ENCODE peak calls at places on chromosomes 1 and 21, in eight cellular contexts. A is brain microvascular endothelial cell, D is GM12865, K is HL-60, L is lung, S is HCT116, E is mucosa of descending colon, T is IMR-90. M is an unnamed sample.

GRCh38 chr1:43548285-43549271 is 17.9 kb downstream of the PTPRF start:
- DNase-seq in T (no peak), D (no peak), S (no peak), K (no peak), L (no peak), A (no peak), E (no peak), M (peak)

GRCh38 chr1:41920658-41921057 is 1.9 kb upstream of the HIVEP3 start:
- DNase-seq in T (peak), L (no peak), K (no peak), E (no peak), A (peak), S (no peak), D (no peak), M (peak)

GRCh38 chr1:79497193-79497773 is 490.8 kb upstream of the ADGRL4 start:
- DNase-seq in S (peak), D (peak), E (no peak), T (peak), L (no peak), K (peak), A (peak), M (peak)

GRCh38 chr1:231626951-231627614 is 493 bp downstream of the DISC1 start:
- DNase-seq in A (peak), K (peak), S (no peak), D (peak), E (peak), L (peak), T (peak), M (peak)

GRCh38 chr1:206705744-206706297 is 21.1 kb downstream of the MAPKAPK2 start:
- DNase-seq in L (no peak), E (no peak), A (no peak), K (no peak), D (no peak), T (no peak), S (no peak), M (no peak)

GRCh38 chr1:85579619-85580018 is 942 bp upstream of the CCN1 start:
- DNase-seq in S (no peak), D (no peak), K (no peak), E (no peak), A (no peak), L (no peak), T (peak), M (no peak)

GRCh38 chr1:36865080-36865900 is 169.0 kb downstream of the GRIK3 start:
- DNase-seq in A (no peak), L (no peak), S (no peak), T (no peak), D (no peak), K (no peak), E (no peak), M (no peak)

GRCh38 chr21:21039624-21040023 is 41.4 kb downstream of the NCAM2 start:
- DNase-seq in T (no peak), S (no peak), E (no peak), L (no peak), A (no peak), D (no peak), K (no peak), M (no peak)

GRCh38 chr1:198848206-198848605 is 209.4 kb downstream of the PTPRC start:
- DNase-seq in D (no peak), L (no peak), S (no peak), K (no peak), E (no peak), A (no peak), T (peak), M (no peak)

GRCh38 chr1:233341117-233341516 is 13.6 kb downstream of the MAP3K21 start:
- DNase-seq in E (no peak), S (no peak), L (no peak), K (no peak), A (no peak), D (no peak), T (no peak), M (peak)

GRCh38 chr21:38930838-38931237 is 125.1 kb downstream of the ETS2 start:
- DNase-seq in K (peak), A (no peak), L (peak), T (peak), D (no peak), E (no peak), S (no peak), M (peak)

GRCh38 chr1:26361605-26362122 is 7.7 kb upstream of the CRYBG2 start:
- DNase-seq in A (no peak), K (no peak), D (no peak), E (no peak), S (no peak), T (no peak), L (no peak), M (no peak)

GRCh38 chr1:156523801-156524480 is 23.4 kb upstream of the MEF2D start:
- DNase-seq in T (no peak), A (no peak), L (no peak), D (no peak), K (no peak), E (no peak), S (no peak), M (no peak)

GRCh38 chr1:2300004-2300771 is 72.1 kb downstream of the SKI start:
- DNase-seq in A (no peak), L (no peak), T (no peak), K (no peak), S (no peak), D (peak), E (peak), M (no peak)
- H3K4me3 ChIP-seq in A (no peak), L (no peak), T (no peak), K (no peak), S (no peak), D (peak), E (no peak), M (no peak)

GRCh38 chr1:71587961-71588360 is 507.1 kb upstream of the ZRANB2 start:
- DNase-seq in K (no peak), D (peak), E (no peak), A (no peak), T (peak), S (no peak), L (no peak), M (peak)

GRCh38 chr1:71589005-71589404 is 508.2 kb upstream of the ZRANB2 start:
- DNase-seq in S (no peak), D (no peak), L (no peak), T (no peak), E (no peak), A (no peak), K (no peak), M (no peak)

GRCh38 chr1:71592646-71593274 is 511.9 kb upstream of the ZRANB2 start:
- DNase-seq in D (no peak), L (no peak), K (no peak), A (no peak), T (no peak), S (no peak), E (no peak), M (no peak)

DNA sequence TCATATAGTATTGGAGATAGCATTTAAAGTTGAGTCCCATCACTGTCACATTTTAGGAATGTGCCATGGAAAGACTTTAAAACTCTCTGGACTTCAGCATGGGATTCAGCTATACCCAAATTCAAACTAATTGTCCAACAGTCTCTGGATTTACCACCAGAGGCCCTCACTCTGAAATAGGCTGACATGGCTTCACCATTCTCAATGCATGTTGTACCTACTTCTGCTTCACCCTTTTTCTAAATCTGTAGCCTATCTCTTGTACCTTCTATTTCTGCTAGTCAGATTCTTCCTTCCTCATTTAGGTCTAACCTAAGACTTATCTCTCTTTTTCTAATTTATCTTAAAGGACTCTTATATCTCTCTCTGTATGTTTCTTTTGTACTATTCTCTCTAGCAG is 512.7 kb upstream of the ZRANB2 start:
- DNase-seq in E (no peak), T (peak), L (no peak), A (no peak), D (peak), K (no peak), S (no peak), M (no peak)
- TF ChIP-seq CTCF in E (no peak), T (no peak), L (no peak), A (peak), D (no peak), K (no peak), S (no peak), M (peak)

GRCh38 chr1:227447531-227447990 is 115.8 kb upstream of the ZNF678 start:
- DNase-seq in K (no peak), L (peak), T (no peak), A (peak), D (no peak), E (peak), S (no peak), M (peak)
- H3K4me3 ChIP-seq in K (no peak), L (no peak), T (no peak), A (peak), D (no peak), E (no peak), S (no peak), M (no peak)

DNA sequence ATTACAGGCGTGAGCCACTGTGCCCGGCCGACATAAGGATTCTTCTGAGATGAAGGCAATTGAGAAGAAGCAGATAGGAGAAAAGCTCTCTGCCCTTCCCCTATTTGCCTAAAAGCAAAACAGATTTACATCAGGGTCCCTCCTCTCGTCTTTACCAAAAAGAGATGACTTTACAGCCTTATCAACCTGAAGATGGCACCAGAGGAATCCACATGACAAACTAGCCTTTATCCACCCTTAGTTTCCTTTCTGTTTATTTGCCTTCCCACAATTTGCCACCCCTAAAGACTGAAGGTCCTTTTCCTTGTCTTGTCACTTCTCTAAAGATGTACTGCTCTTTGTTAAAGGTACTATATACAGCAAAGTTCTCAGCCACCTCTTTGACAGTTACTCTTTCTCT is 70.7 kb upstream of the KRTAP19-8 start:
- DNase-seq in T (peak), A (no peak), E (no peak), D (peak), L (no peak), S (no peak), K (no peak), M (peak)
- TF ChIP-seq CTCF in T (peak), A (peak), E (no peak), D (no peak), L (no peak), S (no peak), K (no peak), M (peak)

GRCh38 chr1:93172778-93173177 is 7.4 kb downstream of the TMED5 start:
- DNase-seq in S (no peak), K (no peak), L (no peak), T (peak), D (no peak), A (no peak), E (no peak), M (no peak)

DNA sequence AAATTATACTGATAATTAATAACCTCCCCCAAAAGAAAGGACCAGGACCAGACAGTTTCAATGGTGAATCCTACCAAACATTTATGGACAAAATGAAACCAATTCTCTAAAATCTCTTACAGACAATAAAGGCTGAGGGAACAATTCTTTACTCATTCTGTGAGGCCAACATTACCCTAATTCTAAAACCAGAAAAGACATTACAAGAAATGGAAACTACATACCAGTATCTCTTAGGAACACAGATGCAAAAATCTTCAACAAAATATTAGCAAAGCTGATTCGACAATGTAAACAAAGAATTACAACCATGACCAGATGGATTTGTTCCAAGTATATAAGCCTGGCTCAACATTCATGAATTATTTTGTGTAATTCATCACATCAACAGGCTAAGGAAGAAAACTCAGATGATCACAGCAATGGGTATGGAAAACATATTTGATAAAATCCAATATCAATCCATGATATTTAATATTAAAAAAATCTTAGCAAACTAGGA is 8.6 kb downstream of the TMED5 start:
- DNase-seq in T (peak), D (no peak), K (no peak), E (no peak), S (no peak), A (no peak), L (no peak), M (no peak)
- H3K4me3 ChIP-seq in T (no peak), D (no peak), K (no peak), E (no peak), S (no peak), A (no peak), L (no peak), M (no peak)

GRCh38 chr1:101995984-101996731 is 568 bp downstream of the OLFM3 start:
- DNase-seq in E (no peak), K (no peak), L (no peak), A (no peak), D (no peak), S (no peak), T (no peak), M (no peak)

GRCh38 chr1:101992816-101993575 is 3.7 kb downstream of the OLFM3 start:
- DNase-seq in A (no peak), D (no peak), T (no peak), L (no peak), K (no peak), E (no peak), S (no peak), M (no peak)

GRCh38 chr1:101996830-101997485 is at the start of gene OLFM3:
- DNase-seq in D (peak), T (no peak), K (no peak), L (no peak), E (peak), S (no peak), A (peak), M (peak)

GRCh38 chr1:101993703-101994102 is 3.0 kb downstream of the OLFM3 start:
- DNase-seq in K (no peak), D (no peak), E (no peak), S (no peak), L (no peak), A (no peak), T (no peak), M (peak)
- TF ChIP-seq CTCF in K (no peak), D (no peak), E (no peak), S (no peak), L (no peak), A (no peak), T (no peak), M (no peak)

DNA sequence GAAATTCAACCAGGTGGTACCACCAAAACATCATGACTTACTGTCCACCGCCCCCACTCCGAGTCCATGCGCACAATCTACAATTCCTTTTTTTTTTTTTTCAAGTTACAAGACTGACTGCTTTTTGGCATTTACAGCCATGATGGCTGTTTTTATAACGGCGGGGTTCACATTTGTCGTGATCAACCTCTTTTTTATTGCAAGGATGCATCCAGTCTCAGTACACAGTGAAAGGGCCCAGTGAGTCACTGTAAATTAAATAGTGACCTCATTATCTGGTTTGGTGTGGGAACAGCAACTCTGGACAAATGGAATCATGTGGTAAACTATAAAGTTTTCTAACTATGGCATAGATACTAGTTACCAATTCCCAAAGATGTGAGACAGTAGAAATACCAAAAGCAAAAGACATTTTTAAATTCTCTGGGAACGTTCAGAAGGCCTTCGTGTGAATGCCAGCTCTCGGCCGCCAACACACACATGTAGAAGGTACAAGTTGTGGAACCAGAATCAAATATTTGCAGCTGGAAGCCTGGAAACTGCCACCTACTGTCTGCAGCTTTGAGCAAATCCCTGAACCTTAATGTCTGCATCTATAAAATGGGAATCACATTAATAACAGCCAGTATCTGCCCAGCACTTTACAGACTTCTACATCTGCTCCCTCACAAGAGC is 4.9 kb downstream of the GLIS1 start:
- DNase-seq in K (no peak), L (no peak), T (peak), E (no peak), D (no peak), A (peak), S (no peak), M (peak)
- H3K4me3 ChIP-seq in K (no peak), L (no peak), T (no peak), E (no peak), D (no peak), A (peak), S (no peak), M (no peak)